ENCODE peak calls at places on chromosomes 11 and 22, in seven cellular contexts. One of them, this sample, is unnamed.

GRCh38 chr11:284081-285020 is 4.6 kb upstream of the PGGHG start:
- DNase-seq in progenitor cell of endocrine pancreas: no peak
- DNase-seq in NB4: no peak
- DNase-seq in B cell: no peak
- DNase-seq in GM12865: no peak
- DNase-seq in upper lobe of right lung: peak
- DNase-seq in A549: no peak
- DNase-seq in this sample: peak

GRCh38 chr11:111933872-111934271 is 3.3 kb upstream of the DIXDC1 start:
- DNase-seq in progenitor cell of endocrine pancreas: no peak
- DNase-seq in GM12865: no peak
- DNase-seq in A549: no peak
- DNase-seq in NB4: no peak
- DNase-seq in B cell: no peak
- DNase-seq in upper lobe of right lung: no peak
- DNase-seq in this sample: no peak

GRCh38 chr11:85517272-85517671 is 109.9 kb downstream of the DLG2 start:
- DNase-seq in upper lobe of right lung: no peak
- DNase-seq in A549: no peak
- DNase-seq in GM12865: no peak
- DNase-seq in B cell: no peak
- DNase-seq in NB4: peak
- DNase-seq in progenitor cell of endocrine pancreas: no peak
- DNase-seq in this sample: no peak

GRCh38 chr22:46614070-46614931 is 5.9 kb upstream of the GRAMD4 start:
- DNase-seq in NB4: no peak
- DNase-seq in B cell: peak
- DNase-seq in upper lobe of right lung: no peak
- DNase-seq in progenitor cell of endocrine pancreas: no peak
- DNase-seq in A549: no peak
- DNase-seq in GM12865: peak
- DNase-seq in this sample: no peak

GRCh38 chr11:71381781-71382505 is 66.2 kb downstream of the DHCR7 start:
- DNase-seq in B cell: peak
- DNase-seq in A549: no peak
- DNase-seq in NB4: no peak
- DNase-seq in GM12865: peak
- DNase-seq in progenitor cell of endocrine pancreas: no peak
- DNase-seq in upper lobe of right lung: no peak
- DNase-seq in this sample: no peak

GRCh38 chr11:67266424-67267187 is at the start of gene GRK2:
- DNase-seq in GM12865: peak
- DNase-seq in upper lobe of right lung: peak
- DNase-seq in A549: peak
- DNase-seq in NB4: peak
- DNase-seq in B cell: peak
- DNase-seq in progenitor cell of endocrine pancreas: no peak
- DNase-seq in this sample: no peak

GRCh38 chr11:2807276-2807681 is 78.3 kb downstream of the CDKN1C start:
- DNase-seq in GM12865: no peak
- DNase-seq in A549: no peak
- DNase-seq in NB4: no peak
- DNase-seq in progenitor cell of endocrine pancreas: peak
- DNase-seq in B cell: no peak
- DNase-seq in upper lobe of right lung: peak
- DNase-seq in this sample: peak

GRCh38 chr11:63592975-63593395 is 21.2 kb downstream of the PLAAT3 start:
- DNase-seq in A549: peak
- DNase-seq in GM12865: peak
- DNase-seq in progenitor cell of endocrine pancreas: no peak
- DNase-seq in upper lobe of right lung: no peak
- DNase-seq in NB4: peak
- DNase-seq in B cell: no peak
- DNase-seq in this sample: no peak

GRCh38 chr11:118180300-118180703 is 3.9 kb upstream of the SCN2B start:
- DNase-seq in NB4: no peak
- DNase-seq in GM12865: peak
- DNase-seq in B cell: no peak
- DNase-seq in A549: peak
- DNase-seq in upper lobe of right lung: no peak
- DNase-seq in progenitor cell of endocrine pancreas: no peak
- DNase-seq in this sample: no peak

GRCh38 chr11:58938398-58938797 is 890 bp upstream of the GLYATL1 start:
- DNase-seq in A549: no peak
- DNase-seq in progenitor cell of endocrine pancreas: no peak
- DNase-seq in upper lobe of right lung: no peak
- DNase-seq in B cell: no peak
- DNase-seq in GM12865: no peak
- DNase-seq in NB4: no peak
- DNase-seq in this sample: no peak

DNA sequence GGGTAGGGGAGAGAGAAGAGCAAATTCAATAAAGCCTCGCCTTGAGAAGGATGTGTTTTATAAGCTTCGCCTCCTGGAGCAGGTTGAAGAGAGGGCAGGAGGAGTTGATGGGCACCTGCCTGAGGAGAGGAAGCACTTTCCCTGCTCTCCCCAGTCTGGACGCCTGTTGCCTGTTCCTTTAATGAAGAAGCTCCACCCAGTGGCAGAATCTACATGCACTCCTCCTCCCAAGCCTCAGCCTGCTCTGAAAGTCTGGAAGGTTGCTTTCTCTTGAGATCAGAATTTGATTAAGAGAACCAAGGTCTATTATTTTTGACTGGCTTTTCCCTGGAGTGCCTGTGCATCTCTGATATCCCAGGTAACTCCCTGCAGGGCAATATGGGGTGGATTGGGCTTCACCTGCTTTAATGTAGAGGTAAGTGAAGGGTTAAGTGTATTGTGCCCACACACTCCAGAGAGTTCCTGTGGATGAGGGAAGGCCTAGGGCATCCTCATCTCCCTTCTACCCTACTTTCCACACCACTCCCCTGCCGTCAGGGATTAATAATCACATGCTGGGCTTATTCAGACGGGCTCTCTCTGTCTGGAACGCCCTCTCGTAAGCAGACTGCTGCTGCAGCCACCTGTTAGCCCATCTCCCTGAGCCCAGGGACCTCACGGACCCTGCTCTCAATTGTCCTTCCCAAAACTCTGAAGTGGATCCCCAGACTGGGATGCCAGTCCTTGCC is 22.3 kb downstream of the NTM start:
- DNase-seq in progenitor cell of endocrine pancreas: no peak
- DNase-seq in upper lobe of right lung: no peak
- DNase-seq in A549: peak
- DNase-seq in GM12865: no peak
- DNase-seq in B cell: no peak
- DNase-seq in NB4: peak
- DNase-seq in this sample: no peak
- TF ChIP-seq CTCF in progenitor cell of endocrine pancreas: no peak
- TF ChIP-seq CTCF in upper lobe of right lung: no peak
- TF ChIP-seq CTCF in A549: no peak
- TF ChIP-seq CTCF in GM12865: peak
- TF ChIP-seq CTCF in B cell: no peak
- TF ChIP-seq CTCF in NB4: no peak
- TF ChIP-seq CTCF in this sample: no peak

GRCh38 chr22:50146440-50147228 is 23.9 kb upstream of the PANX2 start:
- DNase-seq in GM12865: no peak
- DNase-seq in upper lobe of right lung: peak
- DNase-seq in B cell: no peak
- DNase-seq in A549: peak
- DNase-seq in progenitor cell of endocrine pancreas: no peak
- DNase-seq in NB4: peak
- DNase-seq in this sample: no peak
- TF ChIP-seq CTCF in GM12865: no peak
- TF ChIP-seq CTCF in upper lobe of right lung: peak
- TF ChIP-seq CTCF in B cell: no peak
- TF ChIP-seq CTCF in A549: peak
- TF ChIP-seq CTCF in progenitor cell of endocrine pancreas: peak
- TF ChIP-seq CTCF in NB4: peak
- TF ChIP-seq CTCF in this sample: no peak

GRCh38 chr11:134346101-134346975 is 14.6 kb downstream of the GLB1L2 start:
- DNase-seq in upper lobe of right lung: no peak
- DNase-seq in B cell: no peak
- DNase-seq in progenitor cell of endocrine pancreas: no peak
- DNase-seq in GM12865: no peak
- DNase-seq in A549: no peak
- DNase-seq in NB4: no peak
- DNase-seq in this sample: no peak
- TF ChIP-seq CTCF in upper lobe of right lung: no peak
- TF ChIP-seq CTCF in B cell: no peak
- TF ChIP-seq CTCF in progenitor cell of endocrine pancreas: no peak
- TF ChIP-seq CTCF in GM12865: no peak
- TF ChIP-seq CTCF in A549: no peak
- TF ChIP-seq CTCF in NB4: no peak
- TF ChIP-seq CTCF in this sample: no peak

GRCh38 chr11:110580571-110580970 is 131.7 kb downstream of the ARHGAP20 start:
- DNase-seq in B cell: no peak
- DNase-seq in A549: no peak
- DNase-seq in progenitor cell of endocrine pancreas: no peak
- DNase-seq in NB4: no peak
- DNase-seq in GM12865: no peak
- DNase-seq in upper lobe of right lung: no peak
- DNase-seq in this sample: no peak
- TF ChIP-seq CTCF in B cell: no peak
- TF ChIP-seq CTCF in A549: no peak
- TF ChIP-seq CTCF in progenitor cell of endocrine pancreas: no peak
- TF ChIP-seq CTCF in NB4: no peak
- TF ChIP-seq CTCF in GM12865: no peak
- TF ChIP-seq CTCF in upper lobe of right lung: no peak
- TF ChIP-seq CTCF in this sample: no peak

GRCh38 chr22:39627208-39627607 is 56.7 kb downstream of the CACNA1I start:
- DNase-seq in progenitor cell of endocrine pancreas: no peak
- DNase-seq in A549: no peak
- DNase-seq in upper lobe of right lung: no peak
- DNase-seq in B cell: no peak
- DNase-seq in GM12865: no peak
- DNase-seq in NB4: no peak
- DNase-seq in this sample: no peak
- TF ChIP-seq CTCF in progenitor cell of endocrine pancreas: no peak
- TF ChIP-seq CTCF in A549: no peak
- TF ChIP-seq CTCF in upper lobe of right lung: no peak
- TF ChIP-seq CTCF in B cell: no peak
- TF ChIP-seq CTCF in GM12865: no peak
- TF ChIP-seq CTCF in NB4: no peak
- TF ChIP-seq CTCF in this sample: no peak

DNA sequence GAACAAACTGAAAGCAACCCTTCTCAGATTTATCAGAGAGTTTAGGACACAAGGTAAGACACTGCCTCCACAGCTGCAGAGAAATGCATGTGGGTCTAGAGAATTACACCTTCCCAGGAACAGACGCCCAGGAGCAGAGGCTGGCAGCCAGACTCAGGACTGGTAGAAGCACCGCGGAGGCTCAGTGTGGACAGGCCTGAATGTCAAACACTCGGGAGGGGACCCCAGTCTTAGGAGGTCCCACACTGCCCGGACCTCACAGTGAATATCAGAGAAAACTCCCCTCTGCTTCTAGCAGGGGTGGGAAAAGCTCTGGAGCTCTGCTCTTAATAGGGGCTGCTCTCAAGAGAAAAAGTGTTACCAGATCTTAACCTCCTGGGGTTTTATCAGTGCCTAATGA is 952.7 kb downstream of the BRD1 start:
- DNase-seq in NB4: no peak
- DNase-seq in B cell: no peak
- DNase-seq in A549: no peak
- DNase-seq in GM12865: no peak
- DNase-seq in progenitor cell of endocrine pancreas: no peak
- DNase-seq in upper lobe of right lung: peak
- DNase-seq in this sample: no peak
- TF ChIP-seq CTCF in NB4: no peak
- TF ChIP-seq CTCF in B cell: no peak
- TF ChIP-seq CTCF in A549: no peak
- TF ChIP-seq CTCF in GM12865: no peak
- TF ChIP-seq CTCF in progenitor cell of endocrine pancreas: no peak
- TF ChIP-seq CTCF in upper lobe of right lung: no peak
- TF ChIP-seq CTCF in this sample: no peak

This sample was measured in natural killer cell.